ENCODE peak calls at places on chromosomes 13 and 19, in eight cellular contexts. One of them, this sample, is unnamed.
A peak's percentile ranks its signal among the peaks of the same experiment; 100 is the strongest.

GRCh38 chr19:39078436-39079200 is 5.5 kb upstream of the ACP7 start:
- DNase-seq in Peyer's patch: no peak
- DNase-seq in psoas muscle: no peak
- DNase-seq in left ventricle myocardium inferior: no peak
- DNase-seq in DND-41: no peak
- DNase-seq in suprapubic skin: no peak
- DNase-seq in endodermal cell: no peak
- DNase-seq in progenitor cell of endocrine pancreas: no peak
- DNase-seq in this sample: no peak

GRCh38 chr19:18156841-18157464 is 4.0 kb downstream of the PIK3R2 start:
- DNase-seq in Peyer's patch: no peak
- DNase-seq in psoas muscle: peak; percentile 79
- DNase-seq in left ventricle myocardium inferior: peak; percentile 86
- DNase-seq in DND-41: no peak
- DNase-seq in suprapubic skin: no peak
- DNase-seq in endodermal cell: no peak
- DNase-seq in progenitor cell of endocrine pancreas: no peak
- DNase-seq in this sample: no peak

GRCh38 chr13:29964181-29964845 is 113.9 kb upstream of the UBL3 start:
- DNase-seq in Peyer's patch: no peak
- DNase-seq in psoas muscle: no peak
- DNase-seq in left ventricle myocardium inferior: no peak
- DNase-seq in DND-41: no peak
- DNase-seq in suprapubic skin: no peak
- DNase-seq in endodermal cell: peak; percentile 71
- DNase-seq in progenitor cell of endocrine pancreas: no peak
- DNase-seq in this sample: no peak

GRCh38 chr19:29528350-29528945 is 2.7 kb downstream of the VSTM2B start:
- DNase-seq in Peyer's patch: no peak
- DNase-seq in psoas muscle: peak; percentile 44
- DNase-seq in left ventricle myocardium inferior: peak; percentile 51
- DNase-seq in DND-41: no peak
- DNase-seq in suprapubic skin: no peak
- DNase-seq in endodermal cell: peak; percentile 94
- DNase-seq in progenitor cell of endocrine pancreas: peak; percentile 72
- DNase-seq in this sample: peak; percentile 87

GRCh38 chr19:2337329-2337707 is 8.8 kb downstream of the SPPL2B start:
- DNase-seq in Peyer's patch: no peak
- DNase-seq in psoas muscle: peak; percentile 44
- DNase-seq in left ventricle myocardium inferior: no peak
- DNase-seq in DND-41: peak; percentile 37
- DNase-seq in suprapubic skin: no peak
- DNase-seq in endodermal cell: peak; percentile 86
- DNase-seq in progenitor cell of endocrine pancreas: no peak
- DNase-seq in this sample: no peak

GRCh38 chr19:52498571-52498970 is 28.9 kb upstream of the ZNF808 start:
- DNase-seq in Peyer's patch: no peak
- DNase-seq in psoas muscle: no peak
- DNase-seq in left ventricle myocardium inferior: no peak
- DNase-seq in DND-41: no peak
- DNase-seq in suprapubic skin: no peak
- DNase-seq in endodermal cell: no peak
- DNase-seq in progenitor cell of endocrine pancreas: no peak
- DNase-seq in this sample: no peak

GRCh38 chr13:75365724-75366173 is 116.2 kb downstream of the TBC1D4 start:
- DNase-seq in Peyer's patch: no peak
- DNase-seq in psoas muscle: no peak
- DNase-seq in left ventricle myocardium inferior: no peak
- DNase-seq in DND-41: no peak
- DNase-seq in suprapubic skin: no peak
- DNase-seq in endodermal cell: no peak
- DNase-seq in progenitor cell of endocrine pancreas: no peak
- DNase-seq in this sample: no peak

GRCh38 chr19:16435238-16435911 is 36.4 kb downstream of the EPS15L1 start:
- DNase-seq in Peyer's patch: no peak
- DNase-seq in psoas muscle: peak; percentile 67
- DNase-seq in left ventricle myocardium inferior: peak; percentile 40
- DNase-seq in DND-41: no peak
- DNase-seq in suprapubic skin: no peak
- DNase-seq in endodermal cell: no peak
- DNase-seq in progenitor cell of endocrine pancreas: no peak
- DNase-seq in this sample: no peak

GRCh38 chr13:102244617-102245227 is 157.1 kb downstream of the FGF14 start:
- DNase-seq in Peyer's patch: no peak
- DNase-seq in psoas muscle: no peak
- DNase-seq in left ventricle myocardium inferior: no peak
- DNase-seq in DND-41: no peak
- DNase-seq in suprapubic skin: no peak
- DNase-seq in endodermal cell: no peak
- DNase-seq in progenitor cell of endocrine pancreas: no peak
- DNase-seq in this sample: no peak

GRCh38 chr19:53509845-53510244 is 28.1 kb upstream of the ZNF331 start:
- DNase-seq in Peyer's patch: no peak
- DNase-seq in psoas muscle: no peak
- DNase-seq in left ventricle myocardium inferior: no peak
- DNase-seq in DND-41: no peak
- DNase-seq in suprapubic skin: no peak
- DNase-seq in endodermal cell: no peak
- DNase-seq in progenitor cell of endocrine pancreas: no peak
- DNase-seq in this sample: no peak

GRCh38 chr13:19618925-19619324 is 14.5 kb upstream of the MPHOSPH8 start:
- DNase-seq in Peyer's patch: no peak
- DNase-seq in psoas muscle: no peak
- DNase-seq in left ventricle myocardium inferior: no peak
- DNase-seq in DND-41: peak; percentile 24
- DNase-seq in suprapubic skin: no peak
- DNase-seq in endodermal cell: peak; percentile 75
- DNase-seq in progenitor cell of endocrine pancreas: no peak
- DNase-seq in this sample: no peak

GRCh38 chr13:45468676-45469075 is 3.9 kb downstream of the COG3 start:
- DNase-seq in Peyer's patch: no peak
- DNase-seq in psoas muscle: no peak
- DNase-seq in left ventricle myocardium inferior: no peak
- DNase-seq in DND-41: no peak
- DNase-seq in suprapubic skin: no peak
- DNase-seq in endodermal cell: no peak
- DNase-seq in progenitor cell of endocrine pancreas: no peak
- DNase-seq in this sample: no peak

GRCh38 chr13:45474584-45475454 is 10.1 kb downstream of the COG3 start:
- DNase-seq in Peyer's patch: no peak
- DNase-seq in psoas muscle: no peak
- DNase-seq in left ventricle myocardium inferior: no peak
- DNase-seq in DND-41: no peak
- DNase-seq in suprapubic skin: no peak
- DNase-seq in endodermal cell: no peak
- DNase-seq in progenitor cell of endocrine pancreas: no peak
- DNase-seq in this sample: no peak

GRCh38 chr13:45472171-45472705 is 7.5 kb downstream of the COG3 start:
- DNase-seq in Peyer's patch: no peak
- DNase-seq in psoas muscle: no peak
- DNase-seq in left ventricle myocardium inferior: no peak
- DNase-seq in DND-41: no peak
- DNase-seq in suprapubic skin: no peak
- DNase-seq in endodermal cell: no peak
- DNase-seq in progenitor cell of endocrine pancreas: no peak
- DNase-seq in this sample: no peak

DNA sequence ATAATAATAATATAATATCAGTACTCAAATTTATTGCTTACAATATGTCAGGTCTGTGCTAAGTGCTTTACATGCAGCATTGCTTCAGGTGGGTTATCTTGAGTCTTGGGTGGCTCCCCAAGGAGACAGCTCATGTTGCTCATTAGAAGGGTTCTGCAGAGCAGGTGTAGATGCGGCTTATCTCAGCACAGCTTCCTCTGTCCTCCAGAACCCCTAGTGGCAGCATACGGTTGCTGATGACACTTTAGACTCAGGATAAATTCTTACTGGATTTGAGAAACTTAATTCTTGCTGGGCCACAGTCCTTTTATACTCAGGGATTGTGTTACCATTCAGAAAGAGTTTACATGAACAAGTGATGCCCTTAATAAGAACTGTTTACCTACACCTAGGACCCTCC is 8.9 kb downstream of the COG3 start:
- DNase-seq in Peyer's patch: no peak
- DNase-seq in psoas muscle: no peak
- DNase-seq in left ventricle myocardium inferior: no peak
- DNase-seq in DND-41: peak; percentile 14
- DNase-seq in suprapubic skin: no peak
- DNase-seq in endodermal cell: peak; percentile 65
- DNase-seq in progenitor cell of endocrine pancreas: no peak
- DNase-seq in this sample: no peak
- TF ChIP-seq CTCF in Peyer's patch: no peak
- TF ChIP-seq CTCF in psoas muscle: peak; percentile 8
- TF ChIP-seq CTCF in left ventricle myocardium inferior: peak; percentile 20
- TF ChIP-seq CTCF in DND-41: peak; percentile 36
- TF ChIP-seq CTCF in suprapubic skin: no peak
- TF ChIP-seq CTCF in endodermal cell: peak; percentile 78
- TF ChIP-seq CTCF in progenitor cell of endocrine pancreas: peak; percentile 38
- TF ChIP-seq CTCF in this sample: peak; percentile 55

DNA sequence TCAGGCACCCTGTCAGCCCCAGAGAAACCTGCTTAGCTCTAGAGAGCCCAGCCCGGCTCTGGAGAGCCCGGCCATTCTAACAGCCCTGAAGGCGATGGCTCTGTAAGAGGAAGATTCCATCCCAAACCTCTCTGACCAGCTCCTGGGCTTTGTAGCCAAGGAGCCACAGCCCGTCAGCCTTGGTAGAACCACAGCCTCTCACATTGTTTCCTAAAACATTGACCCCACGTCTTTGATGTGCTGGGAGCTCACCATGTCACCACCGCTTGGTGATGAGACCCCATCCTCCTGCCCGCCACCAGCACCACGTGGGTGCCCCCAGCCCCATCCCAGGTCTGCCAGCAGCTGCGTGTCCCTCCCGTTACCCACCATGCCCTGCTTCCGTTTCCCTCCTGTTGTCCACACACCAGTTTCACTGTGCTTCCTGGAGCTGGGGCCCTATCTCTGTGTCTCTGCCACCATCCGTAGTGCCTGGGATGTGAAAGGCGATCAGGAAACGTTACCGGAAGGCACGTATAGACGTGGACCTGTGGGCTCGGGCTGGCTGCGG is 94.2 kb upstream of the MCF2L start:
- DNase-seq in Peyer's patch: no peak
- DNase-seq in psoas muscle: no peak
- DNase-seq in left ventricle myocardium inferior: peak; percentile 12
- DNase-seq in DND-41: no peak
- DNase-seq in suprapubic skin: no peak
- DNase-seq in endodermal cell: peak; percentile 41
- DNase-seq in progenitor cell of endocrine pancreas: no peak
- DNase-seq in this sample: no peak
- TF ChIP-seq CTCF in Peyer's patch: no peak
- TF ChIP-seq CTCF in psoas muscle: no peak
- TF ChIP-seq CTCF in left ventricle myocardium inferior: peak; percentile 31
- TF ChIP-seq CTCF in DND-41: no peak
- TF ChIP-seq CTCF in suprapubic skin: no peak
- TF ChIP-seq CTCF in endodermal cell: no peak
- TF ChIP-seq CTCF in progenitor cell of endocrine pancreas: no peak
- TF ChIP-seq CTCF in this sample: no peak

GRCh38 chr19:44848805-44849457 is 2.8 kb downstream of the NECTIN2 start:
- DNase-seq in Peyer's patch: no peak
- DNase-seq in psoas muscle: no peak
- DNase-seq in left ventricle myocardium inferior: no peak
- DNase-seq in DND-41: no peak
- DNase-seq in suprapubic skin: no peak
- DNase-seq in endodermal cell: peak; percentile 80
- DNase-seq in progenitor cell of endocrine pancreas: no peak
- DNase-seq in this sample: no peak

GRCh38 chr19:44846455-44847143 is 502 bp downstream of the NECTIN2 start:
- DNase-seq in Peyer's patch: no peak
- DNase-seq in psoas muscle: peak; percentile 40
- DNase-seq in left ventricle myocardium inferior: no peak
- DNase-seq in DND-41: no peak
- DNase-seq in suprapubic skin: no peak
- DNase-seq in endodermal cell: peak; percentile 96
- DNase-seq in progenitor cell of endocrine pancreas: peak; percentile 62
- DNase-seq in this sample: peak; percentile 86

GRCh38 chr19:44845612-44846454 is at the start of gene NECTIN2:
- DNase-seq in Peyer's patch: peak; percentile 85
- DNase-seq in psoas muscle: peak; percentile 100
- DNase-seq in left ventricle myocardium inferior: peak; percentile 100
- DNase-seq in DND-41: peak; percentile 81
- DNase-seq in suprapubic skin: peak; percentile 100
- DNase-seq in endodermal cell: peak; percentile 100
- DNase-seq in progenitor cell of endocrine pancreas: peak; percentile 100
- DNase-seq in this sample: peak; percentile 100

GRCh38 chr19:44848036-44848804 is 2.1 kb downstream of the NECTIN2 start:
- DNase-seq in Peyer's patch: no peak
- DNase-seq in psoas muscle: no peak
- DNase-seq in left ventricle myocardium inferior: no peak
- DNase-seq in DND-41: no peak
- DNase-seq in suprapubic skin: no peak
- DNase-seq in endodermal cell: peak; percentile 82
- DNase-seq in progenitor cell of endocrine pancreas: no peak
- DNase-seq in this sample: no peak

GRCh38 chr19:44847144-44848035 is 1.3 kb downstream of the NECTIN2 start:
- DNase-seq in Peyer's patch: no peak
- DNase-seq in psoas muscle: peak; percentile 69
- DNase-seq in left ventricle myocardium inferior: peak; percentile 70
- DNase-seq in DND-41: no peak
- DNase-seq in suprapubic skin: peak; percentile 89
- DNase-seq in endodermal cell: peak; percentile 88
- DNase-seq in progenitor cell of endocrine pancreas: peak; percentile 65
- DNase-seq in this sample: peak; percentile 79
- TF ChIP-seq CTCF in Peyer's patch: no peak
- TF ChIP-seq CTCF in psoas muscle: no peak
- TF ChIP-seq CTCF in left ventricle myocardium inferior: no peak
- TF ChIP-seq CTCF in DND-41: no peak
- TF ChIP-seq CTCF in suprapubic skin: no peak
- TF ChIP-seq CTCF in endodermal cell: no peak
- TF ChIP-seq CTCF in progenitor cell of endocrine pancreas: no peak
- TF ChIP-seq CTCF in this sample: no peak

DNA sequence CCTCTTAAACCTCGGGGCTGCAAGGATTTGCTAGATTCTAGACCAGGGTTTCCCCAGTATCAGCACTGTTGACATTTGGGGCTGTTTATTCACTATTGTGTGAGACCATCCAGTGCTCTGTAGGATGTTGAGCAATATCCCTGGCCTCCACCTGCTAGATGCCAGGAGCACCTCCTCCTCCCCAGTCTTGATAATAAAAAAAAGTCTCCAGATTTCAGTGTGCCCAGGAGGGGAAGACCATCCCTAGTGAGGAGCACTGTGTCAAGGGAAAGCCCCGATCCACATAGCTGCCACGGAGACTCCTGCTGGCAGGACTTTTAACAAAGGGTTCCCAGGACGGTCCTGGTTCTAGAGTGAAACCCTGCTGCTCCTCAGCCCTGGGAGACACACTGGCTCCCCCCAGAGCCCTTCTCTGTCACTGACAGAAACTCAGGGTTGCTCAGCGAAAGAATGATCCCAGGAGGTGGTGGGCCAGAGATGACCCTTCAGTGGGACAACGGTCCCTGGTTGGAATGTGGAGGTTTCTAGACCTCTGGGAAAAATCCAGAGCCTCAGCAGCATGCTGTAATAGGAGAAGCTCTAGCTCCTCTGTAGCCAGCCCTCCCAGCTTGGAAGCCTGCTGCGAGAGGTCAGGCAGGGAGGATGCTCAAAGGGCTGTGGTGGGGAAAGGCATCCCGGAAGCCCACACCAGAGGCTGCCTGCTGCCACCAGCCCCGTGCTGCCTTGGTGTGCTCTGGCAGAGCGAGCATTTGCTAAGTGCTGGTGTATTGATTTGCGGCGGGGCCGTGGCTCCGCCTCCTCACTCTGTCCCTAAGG is 20.3 kb downstream of the LYL1 start:
- DNase-seq in Peyer's patch: no peak
- DNase-seq in psoas muscle: no peak
- DNase-seq in left ventricle myocardium inferior: no peak
- DNase-seq in DND-41: no peak
- DNase-seq in suprapubic skin: no peak
- DNase-seq in endodermal cell: peak; percentile 85
- DNase-seq in progenitor cell of endocrine pancreas: no peak
- DNase-seq in this sample: no peak
- TF ChIP-seq CTCF in Peyer's patch: no peak
- TF ChIP-seq CTCF in psoas muscle: peak; percentile 21
- TF ChIP-seq CTCF in left ventricle myocardium inferior: peak; percentile 50
- TF ChIP-seq CTCF in DND-41: no peak
- TF ChIP-seq CTCF in suprapubic skin: no peak
- TF ChIP-seq CTCF in endodermal cell: peak; percentile 75
- TF ChIP-seq CTCF in progenitor cell of endocrine pancreas: no peak
- TF ChIP-seq CTCF in this sample: peak; percentile 34